ENCODE peak calls at places on chromosomes 4 and X, in four cellular contexts. C is D341Med; Q is NCI-H187; E is activated T-cell treated with anti-CD3 and anti-CD28 coated beads, Interleukin-2, amount 50 U/mL, for 72 hours. R is an unnamed sample.

GRCh38 chr4:173509031-173510001 is 20.7 kb downstream of the HAND2 start:
- DNase-seq in Q (no peak), C (no peak), E (no peak), R (peak; percentile 24)

GRCh38 chr4:815464-816146 is 10.3 kb downstream of the CPLX1 start:
- DNase-seq in E (no peak), C (no peak), Q (peak; percentile 83), R (no peak)

GRCh38 chr4:176999943-177000543 is 207.3 kb upstream of the VEGFC start:
- DNase-seq in C (no peak), Q (no peak), E (no peak), R (no peak)

GRCh38 chrX:139930923-139931645 is 1.8 kb downstream of the ATP11C start:
- DNase-seq in C (peak; percentile 44), Q (no peak), E (peak; percentile 26), R (peak; percentile 20)

GRCh38 chr4:173534439-173534838 is 4.4 kb upstream of the HAND2 start:
- DNase-seq in C (no peak), E (no peak), Q (no peak), R (no peak)

GRCh38 chr4:86132459-86132858 is 227.4 kb downstream of the MAPK10 start:
- DNase-seq in Q (no peak), E (no peak), C (no peak), R (no peak)

GRCh38 chr4:2836391-2836859 is 7.2 kb upstream of the ADD1 start:
- DNase-seq in E (no peak), Q (no peak), C (no peak), R (no peak)

GRCh38 chrX:53481093-53481492 is 46.9 kb upstream of the HSD17B10 start:
- DNase-seq in E (peak; percentile 8), Q (no peak), C (no peak), R (no peak)

GRCh38 chrX:140355922-140356321 is 148.9 kb downstream of the SOX3 start:
- DNase-seq in Q (no peak), E (no peak), C (no peak), R (no peak)

GRCh38 chr4:13325744-13326143 is 158.4 kb downstream of the RAB28 start:
- DNase-seq in C (no peak), Q (no peak), E (no peak), R (no peak)

GRCh38 chr4:124202106-124202505 is 510.4 kb downstream of the ANKRD50 start:
- DNase-seq in E (no peak), C (no peak), Q (no peak), R (peak; percentile 9)

GRCh38 chr4:103075894-103076776 is at the start of gene SLC9B2:
- DNase-seq in C (peak; percentile 85), Q (peak; percentile 16), E (peak; percentile 68), R (peak; percentile 71)

GRCh38 chrX:102085706-102086105 is 39.8 kb upstream of the TCEAL2 start:
- DNase-seq in C (no peak), E (no peak), Q (no peak), R (peak; percentile 1)

GRCh38 chrX:32896132-32896531 is 315.2 kb downstream of the DMD start:
- DNase-seq in Q (no peak), E (no peak), C (peak; percentile 20), R (no peak)

GRCh38 chrX:1487401-1487800 is 34.7 kb upstream of the ASMTL start:
- DNase-seq in Q (no peak), E (no peak), C (no peak), R (no peak)

GRCh38 chr4:162645381-162645780 is 481.6 kb upstream of the FSTL5 start:
- DNase-seq in E (no peak), Q (no peak), C (peak; percentile 27), R (peak; percentile 9)

GRCh38 chr4:81606796-81607550 is 135.3 kb upstream of the RASGEF1B start:
- DNase-seq in Q (no peak), C (no peak), E (no peak), R (no peak)

GRCh38 chrX:55033429-55033828 is 2.7 kb upstream of the ALAS2 start:
- DNase-seq in Q (no peak), E (no peak), C (no peak), R (no peak)

GRCh38 chrX:70554523-70554922 is 109.9 kb downstream of the DLG3 start:
- DNase-seq in E (no peak), C (no peak), Q (no peak), R (no peak)

GRCh38 chrX:154011376-154012335 is 8.0 kb downstream of the IRAK1 start:
- DNase-seq in E (no peak), Q (no peak), C (no peak), R (no peak)

GRCh38 chr4:10185518-10186227 is 69.1 kb upstream of the WDR1 start:
- DNase-seq in Q (no peak), E (no peak), C (no peak), R (no peak)

GRCh38 chr4:168631241-168632151 is 134.6 kb downstream of the PALLD start:
- DNase-seq in E (peak; percentile 21), Q (peak; percentile 9), C (peak; percentile 89), R (no peak)

GRCh38 chr4:23876418-23877089 is 13.3 kb downstream of the PPARGC1A start:
- DNase-seq in E (no peak), C (no peak), Q (no peak), R (no peak)

GRCh38 chrX:39470588-39471155 is 627.1 kb downstream of the BCOR start:
- DNase-seq in C (no peak), Q (no peak), E (no peak), R (peak; percentile 4)

GRCh38 chr4:167034983-167035382 is 199.3 kb downstream of the SPOCK3 start:
- DNase-seq in E (no peak), Q (no peak), C (no peak), R (no peak)

GRCh38 chr4:1167244-1167949 is 5.0 kb downstream of the SPON2 start:
- DNase-seq in E (peak; percentile 94), C (peak; percentile 91), Q (peak; percentile 37), R (peak; percentile 86)

GRCh38 chrX:13084611-13085010 is 40.2 kb upstream of the FAM9C start:
- DNase-seq in Q (no peak), E (no peak), C (no peak), R (no peak)

GRCh38 chrX:37302569-37302968 is 46.6 kb upstream of the PRRG1 start:
- DNase-seq in Q (no peak), E (no peak), C (peak; percentile 24), R (no peak)

GRCh38 chrX:114626323-114626722 is 42.4 kb downstream of the HTR2C start:
- DNase-seq in Q (no peak), E (no peak), C (peak; percentile 9), R (no peak)

GRCh38 chr4:168076989-168077725 is 15.2 kb upstream of the ANXA10 start:
- DNase-seq in C (peak; percentile 62), E (peak; percentile 37), Q (no peak), R (peak; percentile 56)

GRCh38 chr4:8847764-8848163 is 23.9 kb downstream of the HMX1 start:
- DNase-seq in C (no peak), Q (no peak), E (no peak), R (no peak)

R was measured in cerebellar cortex.